ENCODE peak calls at places on chromosomes 16 and 17, in four cellular contexts. E is Calu3, S is iris pigment epithelial cell, Y is midbrain. Q is an unnamed sample.

GRCh38 chr16:68426355-68426652 is 22.0 kb downstream of the SMPD3 start:
- DNase-seq in E (peak; percentile 50), Y (no peak), S (peak; percentile 27), Q (peak; percentile 27)

GRCh38 chr16:66950971-66951790 is 9.9 kb upstream of the CES3 start:
- DNase-seq in S (no peak), Y (no peak), E (no peak), Q (no peak)

GRCh38 chr17:17300624-17301568 is 2.3 kb upstream of the NT5M start:
- DNase-seq in Y (no peak), E (peak; percentile 50), S (peak; percentile 44), Q (peak; percentile 77)

GRCh38 chr17:18140648-18141047 is 32.1 kb downstream of the MYO15A start:
- DNase-seq in S (no peak), E (no peak), Y (no peak), Q (no peak)

GRCh38 chr17:146546-146945 is 9.2 kb downstream of the SCGB1C2 start:
- DNase-seq in Y (no peak), S (no peak), E (no peak), Q (peak; percentile 49)

GRCh38 chr17:8463089-8463488 is 27.4 kb downstream of the NDEL1 start:
- DNase-seq in E (no peak), S (peak; percentile 62), Y (no peak), Q (no peak)

GRCh38 chr16:83771306-83771942 is 36.4 kb upstream of the HSBP1 start:
- DNase-seq in E (no peak), Y (peak; percentile 61), S (no peak), Q (no peak)

GRCh38 chr17:46818319-46818928 is at the start of gene WNT3:
- DNase-seq in S (no peak), Y (no peak), E (no peak), Q (no peak)

GRCh38 chr17:74024871-74025531 is 178.5 kb upstream of the RPL38 start:
- DNase-seq in Y (no peak), S (no peak), E (no peak), Q (no peak)

GRCh38 chr16:11535494-11535893 is 51.2 kb downstream of the LITAF start:
- DNase-seq in S (no peak), Y (no peak), E (peak; percentile 30), Q (no peak)

Q was measured in chondrocyte.